ENCODE peak calls at places on chromosomes 12 and 14, in ten cellular contexts. F, U, E, I, B, Z, J, C, L and M are unnamed samples.

GRCh38 chr12:102569803-102570202 is 89.4 kb upstream of the IGF1 start:
- DNase-seq in L (no peak), E (no peak), J (no peak), Z (no peak), B (no peak), C (no peak), U (no peak), F (no peak), I (no peak), M (no peak)

GRCh38 chr14:49173765-49174373 is 412.3 kb downstream of the RPS29 start:
- DNase-seq in F (peak), L (no peak), U (no peak), J (peak), B (peak), Z (no peak), I (peak), E (peak), C (peak), M (peak)

GRCh38 chr12:109606261-109607028 is 32.9 kb downstream of the MVK start:
- DNase-seq in J (no peak), E (no peak), U (peak), L (no peak), B (no peak), I (no peak), C (peak), Z (no peak), F (no peak), M (peak)

GRCh38 chr14:71289536-71289935 is 382.3 kb downstream of the PCNX1 start:
- DNase-seq in F (no peak), U (no peak), J (no peak), B (peak), Z (no peak), L (no peak), I (no peak), C (no peak), E (peak), M (no peak)

GRCh38 chr12:108597559-108598471 is at the start of gene TMEM119:
- DNase-seq in C (no peak), L (no peak), I (peak), E (no peak), J (no peak), U (peak), F (no peak), B (no peak), Z (no peak), M (peak)

GRCh38 chr12:42590324-42590934 is 883 bp upstream of the PRICKLE1 start:
- DNase-seq in C (no peak), U (peak), E (peak), J (no peak), B (peak), L (no peak), I (peak), F (no peak), Z (no peak), M (peak)

GRCh38 chr12:4603946-4604345 is 41.9 kb downstream of the DYRK4 start:
- DNase-seq in B (no peak), J (no peak), C (no peak), E (no peak), L (no peak), U (no peak), F (no peak), I (no peak), Z (no peak), M (no peak)

GRCh38 chr12:70584332-70584731 is 52.9 kb downstream of the PTPRB start:
- DNase-seq in J (no peak), B (no peak), F (no peak), L (no peak), C (no peak), E (no peak), Z (no peak), U (no peak), I (no peak), M (no peak)

GRCh38 chr14:37081220-37081619 is 91.2 kb downstream of the SLC25A21 start:
- DNase-seq in F (peak), I (no peak), E (no peak), U (no peak), J (no peak), L (no peak), B (no peak), Z (no peak), C (no peak), M (no peak)

GRCh38 chr14:103543140-103543539 is 14.1 kb downstream of the TRMT61A start:
- DNase-seq in F (no peak), E (no peak), Z (no peak), B (no peak), L (no peak), C (no peak), U (no peak), J (no peak), I (no peak), M (no peak)

GRCh38 chr12:28253175-28253641 is 63.0 kb downstream of the CCDC91 start:
- DNase-seq in J (no peak), C (no peak), F (no peak), U (no peak), I (peak), L (no peak), B (peak), Z (no peak), E (no peak), M (no peak)

GRCh38 chr14:67881225-67881624 is 61.6 kb downstream of the RAD51B start:
- DNase-seq in J (no peak), C (no peak), B (peak), F (no peak), I (no peak), L (no peak), E (no peak), U (no peak), Z (no peak), M (no peak)

GRCh38 chr12:91178139-91178561 is 4.5 kb downstream of the DCN start:
- DNase-seq in J (peak), E (no peak), Z (no peak), L (no peak), C (no peak), F (peak), B (peak), I (peak), U (no peak), M (no peak)

GRCh38 chr14:32230181-32230580 is 27.1 kb upstream of the RNU6-8 start:
- DNase-seq in Z (no peak), L (no peak), B (no peak), J (no peak), F (peak), U (no peak), C (no peak), E (no peak), I (peak), M (no peak)

GRCh38 chr12:131012279-131013069 is 58.8 kb downstream of the ADGRD1 start:
- DNase-seq in I (no peak), E (no peak), B (no peak), L (no peak), Z (no peak), U (no peak), C (no peak), F (no peak), J (no peak), M (no peak)

GRCh38 chr14:49972199-49972671 is 79.4 kb downstream of the ARF6 start:
- DNase-seq in B (peak), I (peak), E (peak), J (no peak), U (no peak), Z (no peak), L (no peak), F (no peak), C (no peak), M (no peak)

GRCh38 chr14:101058571-101058970 is 155.0 kb upstream of the RTL1 start:
- DNase-seq in Z (no peak), J (no peak), E (no peak), F (no peak), L (no peak), C (no peak), B (no peak), I (peak), U (no peak), M (no peak)

GRCh38 chr12:131948166-131948712 is 1.5 kb upstream of the EP400 start:
- DNase-seq in J (no peak), Z (no peak), F (no peak), L (no peak), U (no peak), B (no peak), E (no peak), I (no peak), C (no peak), M (no peak)